ENCODE peak calls at places on chromosomes 5 and 9, in seven cellular contexts. F, V, H, R, I, K and Y are unnamed samples.

GRCh38 chr5:149024477-149024876 is 38.4 kb downstream of the SH3TC2 start:
- DNase-seq in F (no peak), V (no peak), H (no peak), R (no peak), I (no peak), K (no peak), Y (no peak)

GRCh38 chr9:129840024-129840423 is 4.8 kb downstream of the USP20 start:
- DNase-seq in F (no peak), V (no peak), H (no peak), R (no peak), I (no peak), K (no peak), Y (no peak)

GRCh38 chr9:105047652-105048031 is 119.7 kb upstream of the ABCA1 start:
- DNase-seq in F (no peak), V (no peak), H (no peak), R (no peak), I (no peak), K (no peak), Y (no peak)

GRCh38 chr5:20678814-20679298 is 690.9 kb upstream of the CDH18 start:
- DNase-seq in F (peak; percentile 94), V (no peak), H (no peak), R (no peak), I (no peak), K (no peak), Y (no peak)

GRCh38 chr9:78899006-78899405 is 602.1 kb downstream of the PSAT1 start:
- DNase-seq in F (no peak), V (no peak), H (no peak), R (no peak), I (no peak), K (no peak), Y (no peak)

GRCh38 chr5:116938488-116938887 is 363.9 kb upstream of the SEMA6A start:
- DNase-seq in F (no peak), V (no peak), H (no peak), R (no peak), I (no peak), K (no peak), Y (no peak)

GRCh38 chr9:15722888-15723287 is 170.0 kb downstream of the CCDC171 start:
- DNase-seq in F (no peak), V (no peak), H (no peak), R (no peak), I (no peak), K (no peak), Y (no peak)

GRCh38 chr5:96324708-96325107 is 108.3 kb downstream of the PCSK1 start:
- DNase-seq in F (peak; percentile 82), V (no peak), H (no peak), R (no peak), I (no peak), K (no peak), Y (no peak)

GRCh38 chr5:171405615-171406014 is 13.8 kb upstream of the FGF18 start:
- DNase-seq in F (peak; percentile 40), V (no peak), H (no peak), R (no peak), I (peak; percentile 32), K (no peak), Y (no peak)

GRCh38 chr9:92730897-92731296 is 33.7 kb downstream of the BICD2 start:
- DNase-seq in F (no peak), V (no peak), H (no peak), R (no peak), I (no peak), K (peak; percentile 57), Y (no peak)

GRCh38 chr5:143401253-143401845 is 2.1 kb downstream of the NR3C1 start:
- DNase-seq in F (no peak), V (no peak), H (no peak), R (no peak), I (no peak), K (no peak), Y (no peak)

GRCh38 chr9:135805422-135806022 is 101.8 kb downstream of the CAMSAP1 start:
- DNase-seq in F (no peak), V (no peak), H (no peak), R (no peak), I (no peak), K (no peak), Y (no peak)

GRCh38 chr9:95382433-95382832 is 64.9 kb upstream of the FANCC start:
- DNase-seq in F (no peak), V (no peak), H (no peak), R (no peak), I (no peak), K (no peak), Y (no peak)

GRCh38 chr9:114412057-114412683 is 24.4 kb upstream of the AKNA start:
- DNase-seq in F (no peak), V (no peak), H (no peak), R (no peak), I (no peak), K (no peak), Y (no peak)

GRCh38 chr5:54524704-54525103 is 7.1 kb downstream of the SNX18 start:
- DNase-seq in F (no peak), V (no peak), H (no peak), R (no peak), I (no peak), K (peak; percentile 71), Y (no peak)

GRCh38 chr5:155872801-155873200 is 454.2 kb upstream of the SGCD start:
- DNase-seq in F (no peak), V (no peak), H (no peak), R (no peak), I (peak; percentile 46), K (no peak), Y (no peak)

GRCh38 chr5:41338276-41338675 is 124.9 kb upstream of the C6 start:
- DNase-seq in F (peak; percentile 31), V (no peak), H (no peak), R (no peak), I (no peak), K (no peak), Y (no peak)

GRCh38 chr5:66558562-66558961 is 37.6 kb upstream of the MAST4 start:
- DNase-seq in F (no peak), V (no peak), H (no peak), R (no peak), I (no peak), K (no peak), Y (no peak)

GRCh38 chr5:84372066-84372700 is 12.5 kb downstream of the EDIL3 start:
- DNase-seq in F (peak; percentile 86), V (no peak), H (no peak), R (no peak), I (peak; percentile 35), K (no peak), Y (no peak)

GRCh38 chr5:154087260-154087659 is 48.5 kb downstream of the MFAP3 start:
- DNase-seq in F (peak; percentile 6), V (no peak), H (no peak), R (no peak), I (peak; percentile 25), K (no peak), Y (no peak)

GRCh38 chr5:166781729-166782128 is 1509.7 kb upstream of the WWC1 start:
- DNase-seq in F (peak; percentile 30), V (no peak), H (no peak), R (no peak), I (no peak), K (no peak), Y (no peak)

GRCh38 chr5:56696900-56697299 is 118.4 kb upstream of the MAP3K1 start:
- DNase-seq in F (peak; percentile 59), V (peak; percentile 30), H (no peak), R (no peak), I (no peak), K (no peak), Y (no peak)

GRCh38 chr5:79255786-79256557 is 20.0 kb downstream of the JMY start:
- DNase-seq in F (peak; percentile 47), V (no peak), H (no peak), R (no peak), I (peak; percentile 35), K (no peak), Y (no peak)

GRCh38 chr9:99489043-99489378 is 266.9 kb downstream of the SEC61B start:
- DNase-seq in F (peak; percentile 7), V (no peak), H (no peak), R (no peak), I (peak; percentile 76), K (no peak), Y (no peak)

GRCh38 chr9:125600194-125600593 is 106.8 kb downstream of the MAPKAP1 start:
- DNase-seq in F (peak; percentile 2), V (no peak), H (no peak), R (peak; percentile 10), I (no peak), K (no peak), Y (no peak)

GRCh38 chr5:167378894-167379723 is 912.3 kb upstream of the WWC1 start:
- DNase-seq in F (no peak), V (no peak), H (no peak), R (peak; percentile 64), I (no peak), K (no peak), Y (no peak)

GRCh38 chr9:89461302-89461701 is 36.6 kb downstream of the SEMA4D start:
- DNase-seq in F (peak; percentile 56), V (no peak), H (no peak), R (no peak), I (peak; percentile 60), K (peak; percentile 29), Y (no peak)

GRCh38 chr5:166436857-166437256 is 1854.6 kb upstream of the WWC1 start:
- DNase-seq in F (peak; percentile 41), V (no peak), H (no peak), R (no peak), I (no peak), K (no peak), Y (no peak)

GRCh38 chr5:109992264-109992915 is 302.7 kb downstream of the MAN2A1 start:
- DNase-seq in F (no peak), V (no peak), H (no peak), R (no peak), I (no peak), K (no peak), Y (no peak)

GRCh38 chr9:79637180-79637925 is 65.6 kb downstream of the TLE4 start:
- DNase-seq in F (no peak), V (no peak), H (no peak), R (no peak), I (no peak), K (no peak), Y (no peak)

GRCh38 chr5:150444770-150445169 is 4.8 kb downstream of the RPS14 start:
- DNase-seq in F (no peak), V (no peak), H (no peak), R (no peak), I (no peak), K (no peak), Y (no peak)

GRCh38 chr9:131668439-131669233 is 71.2 kb downstream of the RAPGEF1 start:
- DNase-seq in F (peak; percentile 43), V (no peak), H (no peak), R (no peak), I (peak; percentile 69), K (peak; percentile 69), Y (no peak)

GRCh38 chr5:143657814-143658395 is 154.1 kb upstream of the HMHB1 start:
- DNase-seq in F (no peak), V (no peak), H (no peak), R (no peak), I (no peak), K (no peak), Y (no peak)